ENCODE peak calls at places on chromosome 20, in four cellular contexts. One of them, this sample, is unnamed.

GRCh38 chr20:41006936-41007871 is 21.4 kb upstream of the TOP1 start:
- DNase-seq in A549: no peak
- DNase-seq in GM12878: no peak
- DNase-seq in K562: peak; percentile 23
- DNase-seq in this sample: no peak

GRCh38 chr20:2707353-2708072 is 14.9 kb downstream of the EBF4 start:
- DNase-seq in A549: no peak
- DNase-seq in GM12878: no peak
- DNase-seq in K562: no peak
- DNase-seq in this sample: no peak

GRCh38 chr20:63348828-63349515 is 12.2 kb downstream of the CHRNA4 start:
- DNase-seq in A549: no peak
- DNase-seq in GM12878: no peak
- DNase-seq in K562: no peak
- DNase-seq in this sample: no peak

GRCh38 chr20:38167851-38168760 is 3.0 kb upstream of the TGM2 start:
- DNase-seq in A549: peak; percentile 91
- DNase-seq in GM12878: no peak
- DNase-seq in K562: no peak
- DNase-seq in this sample: peak; percentile 96

GRCh38 chr20:1341561-1342265 is 12.8 kb upstream of the SDCBP2 start:
- DNase-seq in A549: no peak
- DNase-seq in GM12878: no peak
- DNase-seq in K562: no peak
- DNase-seq in this sample: peak; percentile 80

GRCh38 chr20:64065973-64066341 is 3.0 kb downstream of the TCEA2 start:
- DNase-seq in A549: peak; percentile 61
- DNase-seq in GM12878: peak; percentile 79
- DNase-seq in K562: peak; percentile 75
- DNase-seq in this sample: peak; percentile 78

GRCh38 chr20:51700809-51701285 is 67.3 kb downstream of the ATP9A start:
- DNase-seq in A549: peak; percentile 74
- DNase-seq in GM12878: no peak
- DNase-seq in K562: peak; percentile 43
- DNase-seq in this sample: peak; percentile 45

GRCh38 chr20:51368461-51369211 is 173.9 kb downstream of the NFATC2 start:
- DNase-seq in A549: no peak
- DNase-seq in GM12878: no peak
- DNase-seq in K562: no peak
- DNase-seq in this sample: peak; percentile 55

DNA sequence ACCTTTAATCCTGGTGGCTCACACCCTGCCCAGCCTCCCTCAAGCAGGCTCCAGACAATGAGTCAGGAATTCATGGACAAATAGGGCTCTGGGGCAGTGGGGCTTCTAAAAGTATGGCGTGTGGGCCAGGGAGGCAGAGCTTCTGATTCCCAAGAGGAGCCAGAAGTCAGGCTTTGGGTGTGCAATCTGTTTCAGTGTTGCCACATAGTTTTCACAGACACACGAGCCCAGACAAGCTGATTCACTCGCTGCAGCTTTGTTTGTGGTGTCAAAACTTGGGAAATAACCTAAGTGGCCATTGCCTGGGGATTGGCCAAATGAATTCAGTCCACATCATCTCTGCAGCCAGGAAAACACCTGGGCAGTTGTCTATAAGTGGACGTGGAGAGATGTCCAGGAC is 9.2 kb downstream of the PEDS1 start:
- DNase-seq in A549: peak; percentile 89
- DNase-seq in GM12878: no peak
- DNase-seq in K562: no peak
- DNase-seq in this sample: peak; percentile 99
- TF ChIP-seq ELK1 in A549: no peak
- TF ChIP-seq ELK1 in GM12878: no peak
- TF ChIP-seq ELK1 in K562: no peak
- TF ChIP-seq ELK1 in this sample: no peak

GRCh38 chr20:44288252-44288651 is 22.8 kb downstream of the FITM2 start:
- DNase-seq in A549: no peak
- DNase-seq in GM12878: no peak
- DNase-seq in K562: no peak
- DNase-seq in this sample: no peak
- TF ChIP-seq ELK1 in A549: no peak
- TF ChIP-seq ELK1 in GM12878: no peak
- TF ChIP-seq ELK1 in K562: no peak
- TF ChIP-seq ELK1 in this sample: no peak

GRCh38 chr20:46435146-46435545 is 28.7 kb upstream of the ELMO2 start:
- DNase-seq in A549: no peak
- DNase-seq in GM12878: no peak
- DNase-seq in K562: no peak
- DNase-seq in this sample: no peak
- TF ChIP-seq ELK1 in A549: no peak
- TF ChIP-seq ELK1 in GM12878: no peak
- TF ChIP-seq ELK1 in K562: no peak
- TF ChIP-seq ELK1 in this sample: no peak

GRCh38 chr20:25288291-25289181 is 40.7 kb downstream of the PYGB start:
- DNase-seq in A549: no peak
- DNase-seq in GM12878: peak; percentile 51
- DNase-seq in K562: no peak
- DNase-seq in this sample: no peak
- TF ChIP-seq ELK1 in A549: no peak
- TF ChIP-seq ELK1 in GM12878: no peak
- TF ChIP-seq ELK1 in K562: no peak
- TF ChIP-seq ELK1 in this sample: no peak

GRCh38 chr20:53413188-53413631 is 180.4 kb downstream of the ZNF217 start:
- DNase-seq in A549: peak; percentile 59
- DNase-seq in GM12878: peak; percentile 52
- DNase-seq in K562: peak; percentile 61
- DNase-seq in this sample: no peak
- TF ChIP-seq ELK1 in A549: no peak
- TF ChIP-seq ELK1 in GM12878: no peak
- TF ChIP-seq ELK1 in K562: no peak
- TF ChIP-seq ELK1 in this sample: no peak

GRCh38 chr20:62012631-62013030 is 53.0 kb downstream of the TAF4 start:
- DNase-seq in A549: no peak
- DNase-seq in GM12878: no peak
- DNase-seq in K562: no peak
- DNase-seq in this sample: no peak

GRCh38 chr20:62009869-62010445 is 55.7 kb downstream of the TAF4 start:
- DNase-seq in A549: no peak
- DNase-seq in GM12878: no peak
- DNase-seq in K562: no peak
- DNase-seq in this sample: no peak

GRCh38 chr20:62010551-62011402 is 54.9 kb downstream of the TAF4 start:
- DNase-seq in A549: peak; percentile 51
- DNase-seq in GM12878: peak; percentile 7
- DNase-seq in K562: peak; percentile 68
- DNase-seq in this sample: peak; percentile 55

GRCh38 chr20:62011938-62012534 is 53.6 kb downstream of the TAF4 start:
- DNase-seq in A549: no peak
- DNase-seq in GM12878: no peak
- DNase-seq in K562: no peak
- DNase-seq in this sample: no peak

DNA sequence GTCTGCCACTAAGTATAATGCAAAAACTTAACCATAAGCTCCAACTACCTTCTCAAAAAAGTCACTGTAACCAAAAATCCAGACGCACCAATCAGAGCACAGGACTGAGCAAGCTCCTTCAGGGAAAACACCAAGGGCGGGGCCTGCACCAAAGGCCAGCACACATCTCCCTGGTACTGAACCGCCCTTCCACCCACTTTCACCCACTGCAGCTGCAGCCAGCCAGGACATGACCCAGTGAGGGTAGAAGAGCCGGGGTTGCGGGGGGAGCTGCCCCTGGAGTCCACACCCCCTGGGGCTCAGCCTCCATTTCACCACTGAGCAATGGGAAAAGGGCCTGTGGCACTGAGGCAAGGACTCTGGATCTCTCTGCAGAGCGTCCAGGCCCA is 54.3 kb downstream of the TAF4 start:
- DNase-seq in A549: no peak
- DNase-seq in GM12878: no peak
- DNase-seq in K562: no peak
- DNase-seq in this sample: no peak
- TF ChIP-seq ELK1 in A549: no peak
- TF ChIP-seq ELK1 in GM12878: no peak
- TF ChIP-seq ELK1 in K562: no peak
- TF ChIP-seq ELK1 in this sample: no peak

DNA sequence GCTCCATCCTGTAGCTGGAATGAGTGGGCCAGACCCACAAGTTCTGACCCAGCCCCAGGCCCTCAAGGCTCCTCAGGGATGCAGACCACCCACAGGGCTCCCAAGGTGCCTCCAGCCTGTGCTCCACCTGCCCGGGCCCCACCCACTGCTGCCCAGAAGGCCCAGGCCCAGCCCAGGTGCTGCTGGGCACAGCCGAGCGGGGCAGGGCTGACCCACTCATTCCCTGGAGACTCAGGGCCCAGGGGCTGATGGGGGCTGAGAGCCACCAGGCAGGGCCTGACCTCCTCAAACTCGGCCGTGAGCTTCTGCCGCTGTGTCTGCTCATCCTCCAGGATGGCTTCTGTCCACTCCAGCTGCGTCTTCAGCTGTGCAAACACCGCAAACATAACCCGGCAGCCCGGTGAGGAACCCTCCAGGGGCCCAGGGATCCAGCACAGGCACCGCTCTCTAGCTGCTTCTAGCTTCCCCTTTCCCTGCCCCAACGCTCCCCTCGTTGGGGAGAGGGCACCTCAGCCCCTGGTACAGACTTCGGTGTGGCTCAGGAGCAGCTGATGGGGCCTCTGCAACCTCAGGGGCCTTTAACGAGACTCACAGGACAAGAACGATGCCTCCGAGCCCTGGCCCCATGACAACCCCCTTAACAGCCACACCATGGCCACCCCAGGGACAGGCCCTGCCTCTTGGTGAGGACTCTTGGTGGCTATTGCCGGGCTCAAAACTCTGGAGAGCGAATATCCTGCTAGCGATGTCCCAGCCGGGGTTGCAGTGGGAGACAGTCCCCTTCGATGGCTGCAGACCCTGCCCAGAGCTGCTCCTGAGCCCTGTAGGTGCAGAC is 46.0 kb downstream of the DSTN start:
- DNase-seq in A549: no peak
- DNase-seq in GM12878: no peak
- DNase-seq in K562: no peak
- DNase-seq in this sample: no peak
- TF ChIP-seq ELK1 in A549: no peak
- TF ChIP-seq ELK1 in GM12878: no peak
- TF ChIP-seq ELK1 in K562: no peak
- TF ChIP-seq ELK1 in this sample: no peak

DNA sequence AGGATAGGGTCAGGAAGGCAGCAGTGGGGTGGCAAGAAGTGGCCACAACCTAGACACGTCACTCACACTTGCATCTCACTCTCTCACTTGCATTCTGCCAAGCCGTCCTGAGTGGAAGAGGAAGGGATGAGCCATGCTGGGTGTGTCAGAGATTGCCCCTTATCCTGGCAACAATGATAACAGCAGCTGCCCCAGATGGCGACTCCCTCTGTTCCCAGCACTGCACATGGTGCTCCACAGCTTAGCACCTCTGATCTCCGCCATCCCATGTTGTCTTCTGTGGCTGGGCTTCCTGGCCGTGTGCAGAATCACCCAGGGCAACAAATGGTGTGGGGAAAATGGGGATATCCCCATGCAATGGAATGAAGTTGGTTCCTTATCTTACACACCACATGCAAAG is 11.1 kb downstream of the KCNB1 start:
- DNase-seq in A549: no peak
- DNase-seq in GM12878: no peak
- DNase-seq in K562: no peak
- DNase-seq in this sample: no peak
- TF ChIP-seq ELK1 in A549: no peak
- TF ChIP-seq ELK1 in GM12878: no peak
- TF ChIP-seq ELK1 in K562: no peak
- TF ChIP-seq ELK1 in this sample: no peak

DNA sequence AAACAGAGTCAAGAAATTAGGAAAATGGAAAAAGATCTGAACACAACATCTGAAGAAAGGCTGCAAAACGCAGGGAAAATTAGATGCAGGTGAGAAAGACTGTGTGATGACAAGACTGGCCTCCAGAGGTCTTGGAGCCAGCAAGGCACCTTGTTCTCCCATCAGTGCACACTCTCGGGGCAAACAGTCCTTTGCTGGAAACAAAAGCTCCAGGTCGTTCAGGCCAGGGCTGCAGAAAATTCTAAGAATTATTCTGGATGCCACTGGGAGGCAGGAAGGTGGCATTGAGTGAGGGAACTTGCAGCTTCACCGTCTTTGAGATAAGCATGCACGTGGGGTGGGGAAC is 219.9 kb upstream of the SSTR4 start:
- DNase-seq in A549: no peak
- DNase-seq in GM12878: no peak
- DNase-seq in K562: no peak
- DNase-seq in this sample: no peak
- TF ChIP-seq ELK1 in A549: no peak
- TF ChIP-seq ELK1 in GM12878: no peak
- TF ChIP-seq ELK1 in K562: no peak
- TF ChIP-seq ELK1 in this sample: no peak

GRCh38 chr20:8400461-8400860 is 268.4 kb downstream of the PLCB1 start:
- DNase-seq in A549: no peak
- DNase-seq in GM12878: no peak
- DNase-seq in K562: no peak
- DNase-seq in this sample: no peak

GRCh38 chr20:8402798-8403197 is 270.7 kb downstream of the PLCB1 start:
- DNase-seq in A549: no peak
- DNase-seq in GM12878: no peak
- DNase-seq in K562: no peak
- DNase-seq in this sample: no peak

GRCh38 chr20:8399963-8400362 is 267.9 kb downstream of the PLCB1 start:
- DNase-seq in A549: no peak
- DNase-seq in GM12878: peak; percentile 92
- DNase-seq in K562: no peak
- DNase-seq in this sample: no peak

GRCh38 chr20:8398289-8399051 is 266.4 kb downstream of the PLCB1 start:
- DNase-seq in A549: no peak
- DNase-seq in GM12878: no peak
- DNase-seq in K562: no peak
- DNase-seq in this sample: no peak

GRCh38 chr20:8401491-8401890 is 269.4 kb downstream of the PLCB1 start:
- DNase-seq in A549: no peak
- DNase-seq in GM12878: no peak
- DNase-seq in K562: no peak
- DNase-seq in this sample: peak; percentile 44
- TF ChIP-seq ELK1 in A549: no peak
- TF ChIP-seq ELK1 in GM12878: no peak
- TF ChIP-seq ELK1 in K562: no peak
- TF ChIP-seq ELK1 in this sample: no peak

This sample was measured in IMR-90.